ENCODE peak calls at places on chromosome 13, in ten cellular contexts. W is left lung, L is heart left ventricle, I is Panc1, Z is A549, R is sigmoid colon, Y is breast epithelium, S is psoas muscle, M is K562, K is mucosa of descending colon. G is an unnamed sample. For H3K4me1, the result is how much of the 10 kb centered on the place peaks cover.

GRCh38 chr13:30196025-30196424 is 111.3 kb downstream of the KATNAL1 start:
- DNase-seq in W (no peak), L (no peak), I (no peak), Z (no peak), R (no peak), Y (no peak), S (no peak), M (no peak), K (no peak), G (peak)

GRCh38 chr13:63497601-63498000 is 2082.0 kb upstream of the PCDH20 start:
- DNase-seq in W (no peak), L (no peak), I (no peak), Z (no peak), R (no peak), Y (no peak), S (no peak), M (no peak), K (no peak), G (no peak)

GRCh38 chr13:91078093-91078679 is 269.3 kb upstream of the MIR17HG start:
- DNase-seq in W (no peak), L (no peak), I (no peak), Z (peak), R (no peak), Y (no peak), S (no peak), M (no peak), K (no peak), G (peak)

GRCh38 chr13:48500652-48501197 is 32.2 kb downstream of the RCBTB2 start:
- DNase-seq in W (no peak), L (no peak), I (no peak), Z (peak), R (no peak), Y (no peak), S (no peak), M (no peak), K (no peak), G (peak)

GRCh38 chr13:31073859-31074718 is 87.6 kb downstream of the HSPH1 start:
- DNase-seq in W (no peak), L (no peak), I (no peak), Z (no peak), R (no peak), Y (peak), S (no peak), M (no peak), K (no peak), G (peak)

GRCh38 chr13:34667356-34668218 is 274.5 kb upstream of the NBEA start:
- DNase-seq in W (no peak), L (no peak), I (no peak), Z (no peak), R (no peak), Y (no peak), S (no peak), M (no peak), K (no peak), G (no peak)

GRCh38 chr13:49308104-49308875 is 60.6 kb downstream of the CDADC1 start:
- DNase-seq in W (peak), L (peak), I (no peak), Z (no peak), R (peak), Y (peak), S (peak), M (no peak), K (peak), G (no peak)

GRCh38 chr13:89923731-89924130 is 1423.8 kb upstream of the MIR17HG start:
- DNase-seq in W (no peak), L (no peak), I (no peak), Z (no peak), R (no peak), Y (no peak), S (no peak), M (no peak), K (no peak), G (peak)

GRCh38 chr13:29435125-29435911 is 160.2 kb downstream of the SLC7A1 start:
- DNase-seq in W (no peak), L (peak), I (no peak), Z (no peak), R (peak), Y (no peak), S (no peak), M (no peak), K (no peak), G (peak)

GRCh38 chr13:68982961-68983619 is 1124.5 kb upstream of the ATXN8OS start:
- DNase-seq in W (peak), L (no peak), I (no peak), Z (no peak), R (no peak), Y (no peak), S (peak), M (no peak), K (peak), G (no peak)

GRCh38 chr13:35978607-35979316 is 152.4 kb downstream of the DCLK1 start:
- DNase-seq in W (no peak), L (peak), I (peak), Z (peak), R (no peak), Y (no peak), S (no peak), M (peak), K (no peak), G (peak)

GRCh38 chr13:33751151-33751550 is 66.8 kb upstream of the RFC3 start:
- DNase-seq in W (no peak), L (no peak), I (no peak), Z (no peak), R (no peak), Y (no peak), S (no peak), M (no peak), K (no peak), G (no peak)

GRCh38 chr13:78680611-78681010 is 21.7 kb upstream of the OBI1 start:
- DNase-seq in W (no peak), L (no peak), I (no peak), Z (no peak), R (no peak), Y (no peak), S (no peak), M (no peak), K (no peak), G (no peak)

DNA sequence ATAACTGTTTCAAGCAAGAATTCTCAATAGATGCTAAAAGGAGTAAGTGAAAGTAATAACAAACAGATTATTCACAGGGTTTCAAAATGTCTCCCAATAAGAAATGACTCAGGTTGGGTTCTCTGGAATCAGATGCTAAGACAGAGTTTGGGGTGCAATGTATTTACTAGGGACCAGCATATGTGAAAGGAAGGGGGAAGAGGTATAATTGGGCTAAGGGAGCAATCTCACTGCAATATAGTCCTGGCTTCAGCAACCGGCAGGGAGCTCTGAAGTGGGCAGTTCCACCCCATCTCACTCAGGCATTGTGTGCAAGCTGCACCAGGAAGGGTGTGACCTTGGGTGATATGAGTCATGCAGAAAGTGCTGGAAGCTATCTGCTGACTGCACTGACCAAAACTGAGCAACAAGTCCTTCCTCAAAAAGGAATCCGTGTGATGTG is 23.4 kb downstream of the ZDHHC20 start:
- DNase-seq in W (peak), L (peak), I (no peak), Z (peak), R (peak), Y (no peak), S (no peak), M (peak), K (peak), G (no peak)
- H3K4me3 ChIP-seq in W (peak), L (peak), I (no peak), Z (no peak), R (no peak), Y (no peak), S (peak), M (no peak), K (no peak), G (no peak)

GRCh38 chr13:65894049-65894448 is 1336.1 kb downstream of the PCDH9 start:
- DNase-seq in W (no peak), L (no peak), I (no peak), Z (no peak), R (no peak), Y (no peak), S (no peak), M (no peak), K (no peak), G (no peak)

GRCh38 chr13:65889368-65889767 is 1340.8 kb downstream of the PCDH9 start:
- DNase-seq in W (no peak), L (no peak), I (no peak), Z (no peak), R (no peak), Y (no peak), S (no peak), M (no peak), K (no peak), G (no peak)

GRCh38 chr13:65892859-65893258 is 1337.3 kb downstream of the PCDH9 start:
- DNase-seq in W (no peak), L (no peak), I (no peak), Z (no peak), R (no peak), Y (no peak), S (no peak), M (no peak), K (no peak), G (peak)
- TF ChIP-seq CTCF in W (no peak), L (no peak), I (no peak), Z (no peak), R (no peak), Y (no peak), S (no peak), M (no peak), K (no peak), G (no peak)

GRCh38 chr13:79745141-79745540 is 264.2 kb downstream of the NDFIP2 start:
- DNase-seq in W (no peak), L (no peak), I (no peak), Z (no peak), R (no peak), Y (no peak), S (no peak), M (no peak), K (no peak), G (peak)

GRCh38 chr13:79749556-79749955 is 268.6 kb downstream of the NDFIP2 start:
- DNase-seq in W (no peak), L (no peak), I (no peak), Z (no peak), R (no peak), Y (no peak), S (no peak), M (no peak), K (no peak), G (peak)

DNA sequence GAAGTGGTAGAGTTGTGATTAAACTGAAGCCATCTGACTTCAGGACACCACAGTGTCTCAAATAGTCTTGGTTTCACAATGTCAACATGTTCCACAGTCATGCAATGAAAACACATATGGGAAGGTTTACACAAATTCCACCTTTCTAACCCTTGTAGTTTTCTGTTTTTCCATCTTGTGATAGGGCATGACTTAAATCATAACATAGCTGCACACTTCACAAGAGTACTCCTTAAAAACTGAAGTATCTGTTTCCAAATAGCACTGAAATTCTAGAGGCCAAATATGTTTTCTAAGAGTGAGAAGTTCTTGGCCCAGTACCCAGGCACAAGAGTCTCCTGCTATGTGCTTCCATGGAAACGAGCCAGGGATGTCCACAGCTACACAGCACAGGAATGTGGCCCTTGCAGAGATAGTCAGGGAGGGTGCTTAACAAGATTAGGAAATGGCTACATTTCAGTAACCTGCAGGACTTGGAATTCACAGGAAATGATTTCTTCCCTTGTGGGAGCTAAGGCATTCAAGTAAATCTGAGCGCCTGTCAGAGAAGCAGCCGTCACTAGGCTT is 269.1 kb downstream of the NDFIP2 start:
- DNase-seq in W (no peak), L (peak), I (no peak), Z (peak), R (peak), Y (peak), S (peak), M (no peak), K (no peak), G (peak)
- H3K4me1 ChIP-seq in W (under half), L (under half), I (under half), Z (under half), R (under half), Y (under half), S (under half), M (under half), K (under half), G (under half)

DNA sequence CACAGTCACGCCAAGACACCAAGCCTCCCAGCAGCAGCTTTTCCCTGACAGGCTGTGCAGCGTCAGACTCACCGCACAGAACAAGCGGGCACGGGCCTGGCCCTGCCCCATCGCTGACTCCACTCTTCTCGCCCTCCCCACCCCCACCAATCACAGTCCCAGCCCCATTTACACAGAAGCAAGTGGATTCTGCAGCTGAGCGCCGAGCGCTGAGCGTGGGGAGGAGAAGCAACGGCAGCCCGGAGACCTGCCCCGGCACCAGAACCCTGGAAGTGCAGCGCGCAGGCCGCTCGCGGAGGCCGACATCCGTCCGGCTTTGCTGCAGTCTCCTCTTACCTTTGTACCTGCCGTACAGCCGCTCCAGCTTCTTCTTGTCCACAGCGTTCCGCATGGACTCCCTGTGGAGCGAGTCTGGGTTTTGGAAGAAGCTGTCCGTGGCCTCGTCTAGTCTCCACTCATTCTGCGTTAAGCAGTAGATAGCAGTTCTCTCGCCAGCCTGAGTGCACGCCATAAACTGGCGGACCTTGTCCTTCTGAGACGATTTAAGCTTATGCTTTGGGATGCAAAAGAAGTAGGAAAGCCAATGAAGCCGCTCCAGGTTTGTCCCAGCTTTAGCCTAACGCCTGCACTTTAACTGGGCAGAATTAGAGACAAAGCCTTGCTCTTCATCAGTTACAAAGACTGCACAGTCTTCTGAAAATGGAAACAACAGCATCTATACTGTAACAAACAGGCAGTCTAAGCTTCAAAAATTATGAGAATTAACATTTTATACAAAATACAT is 6.8 kb downstream of the DCUN1D2 start:
- DNase-seq in W (no peak), L (no peak), I (no peak), Z (no peak), R (no peak), Y (no peak), S (no peak), M (no peak), K (no peak), G (no peak)
- H3K4me3 ChIP-seq in W (no peak), L (peak), I (no peak), Z (no peak), R (no peak), Y (no peak), S (peak), M (no peak), K (no peak), G (no peak)

GRCh38 chr13:111068009-111068350 is 47.1 kb upstream of the ARHGEF7 start:
- DNase-seq in W (no peak), L (no peak), I (no peak), Z (no peak), R (no peak), Y (no peak), S (no peak), M (no peak), K (no peak), G (no peak)
- TF ChIP-seq CTCF in W (no peak), L (peak), I (peak), Z (no peak), R (peak), Y (no peak), S (no peak), M (no peak), K (no peak), G (no peak)

GRCh38 chr13:75419656-75420055 is 62.3 kb downstream of the TBC1D4 start:
- DNase-seq in W (no peak), L (no peak), I (no peak), Z (no peak), R (no peak), Y (no peak), S (no peak), M (no peak), K (no peak), G (no peak)

GRCh38 chr13:75417006-75417384 is 65.0 kb downstream of the TBC1D4 start:
- DNase-seq in W (no peak), L (no peak), I (no peak), Z (no peak), R (no peak), Y (no peak), S (peak), M (no peak), K (no peak), G (no peak)

GRCh38 chr13:75417647-75418046 is 64.3 kb downstream of the TBC1D4 start:
- DNase-seq in W (no peak), L (no peak), I (no peak), Z (no peak), R (no peak), Y (no peak), S (no peak), M (no peak), K (no peak), G (no peak)

GRCh38 chr13:75418186-75418843 is 63.7 kb downstream of the TBC1D4 start:
- DNase-seq in W (no peak), L (no peak), I (no peak), Z (no peak), R (no peak), Y (no peak), S (no peak), M (no peak), K (no peak), G (no peak)

DNA sequence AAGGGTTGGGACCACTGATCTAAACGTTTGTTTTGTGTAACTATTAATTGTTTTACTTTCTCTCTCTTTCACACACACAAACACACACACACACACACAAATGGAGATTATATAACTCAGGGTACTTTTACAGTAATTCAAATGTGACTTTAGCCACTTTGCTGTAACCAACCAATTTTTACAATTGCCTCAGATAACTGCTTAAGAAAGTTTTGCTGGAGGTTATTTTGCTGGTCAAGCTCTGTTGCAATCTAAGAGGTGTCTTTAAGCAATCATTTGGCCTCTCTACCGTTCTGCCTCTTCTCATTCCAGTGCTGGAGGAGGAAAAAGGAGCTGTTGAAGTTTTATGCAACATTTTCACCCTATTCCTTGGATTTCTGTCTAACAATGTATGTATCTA is 63.0 kb downstream of the TBC1D4 start:
- DNase-seq in W (no peak), L (no peak), I (no peak), Z (no peak), R (no peak), Y (no peak), S (no peak), M (no peak), K (no peak), G (no peak)
- H3K4me1 ChIP-seq in W (under half), L (under half), I (under half), Z (under half), R (under half), Y (under half), S (half or more), M (under half), K (under half), G (under half)

GRCh38 chr13:97275265-97275664 is 53.1 kb downstream of the MBNL2 start:
- DNase-seq in W (no peak), L (peak), I (no peak), Z (peak), R (no peak), Y (no peak), S (no peak), M (no peak), K (no peak), G (no peak)
- H3K4me3 ChIP-seq in W (no peak), L (no peak), I (no peak), Z (no peak), R (no peak), Y (no peak), S (no peak), M (no peak), K (no peak), G (no peak)

GRCh38 chr13:106432636-106433035 is 102.8 kb downstream of the EFNB2 start:
- DNase-seq in W (no peak), L (no peak), I (no peak), Z (peak), R (no peak), Y (no peak), S (no peak), M (no peak), K (no peak), G (no peak)
- TF ChIP-seq CTCF in W (no peak), L (no peak), I (no peak), Z (no peak), R (no peak), Y (no peak), S (no peak), M (no peak), K (no peak), G (no peak)

G was measured in cardiac muscle cell.